ENCODE peak calls at places on chromosomes 1 and 21, in five cellular contexts. L is HepG2, X is H1, U is K562, I is GM12878. G is an unnamed sample.

GRCh38 chr1:53553734-53554509 is 94.7 kb downstream of the DMRTB1 start:
- DNase-seq in L (no peak), X (no peak), U (no peak), I (no peak), G (no peak)

GRCh38 chr1:59136541-59137335 is 160.2 kb upstream of the FGGY start:
- DNase-seq in L (no peak), X (no peak), U (no peak), I (no peak), G (no peak)

GRCh38 chr1:204746838-204747442 is 61.4 kb upstream of the LRRN2 start:
- DNase-seq in L (peak), X (peak), U (peak), I (no peak), G (peak)

GRCh38 chr1:29121516-29121937 is 2.2 kb downstream of the TMEM200B start:
- DNase-seq in L (no peak), X (no peak), U (no peak), I (no peak), G (peak)

GRCh38 chr1:222049176-222049575 is 307.3 kb upstream of the DUSP10 start:
- DNase-seq in L (no peak), X (no peak), U (no peak), I (no peak), G (no peak)

GRCh38 chr1:225655509-225656258 is 2.8 kb upstream of the ENAH start:
- DNase-seq in L (peak), X (peak), U (no peak), I (no peak), G (peak)

GRCh38 chr1:46342084-46342656 is 1.6 kb downstream of the NSUN4 start:
- DNase-seq in L (no peak), X (no peak), U (peak), I (peak), G (peak)

GRCh38 chr1:3451994-3452865 is 2.2 kb upstream of the ARHGEF16 start:
- DNase-seq in L (no peak), X (no peak), U (no peak), I (no peak), G (no peak)

GRCh38 chr1:42686418-42686817 is 4.2 kb downstream of the YBX1 start:
- DNase-seq in L (no peak), X (no peak), U (peak), I (no peak), G (no peak)

GRCh38 chr1:219549215-219549614 is 63.7 kb downstream of the ZC3H11B start:
- DNase-seq in L (no peak), X (no peak), U (no peak), I (no peak), G (no peak)

GRCh38 chr1:91819038-91819788 is 66.7 kb downstream of the TGFBR3 start:
- DNase-seq in L (peak), X (no peak), U (no peak), I (no peak), G (no peak)

GRCh38 chr1:240508950-240509349 is 103.0 kb downstream of the GREM2 start:
- DNase-seq in L (no peak), X (no peak), U (no peak), I (no peak), G (no peak)

GRCh38 chr21:15204887-15205286 is 140.1 kb upstream of the NRIP1 start:
- DNase-seq in L (no peak), X (no peak), U (no peak), I (no peak), G (no peak)

GRCh38 chr21:45294509-45295291 is 7.0 kb upstream of the POFUT2 start:
- DNase-seq in L (no peak), X (peak), U (no peak), I (no peak), G (peak)

GRCh38 chr1:14294860-14295259 is 303.6 kb upstream of the KAZN start:
- DNase-seq in L (no peak), X (no peak), U (no peak), I (no peak), G (no peak)

GRCh38 chr1:213067366-213067765 is 16.3 kb downstream of the RPS6KC1 start:
- DNase-seq in L (no peak), X (no peak), U (no peak), I (no peak), G (no peak)

GRCh38 chr1:76138217-76138616 is 63.7 kb downstream of the ST6GALNAC3 start:
- DNase-seq in L (no peak), X (no peak), U (no peak), I (no peak), G (no peak)

GRCh38 chr1:181077576-181078242 is 10.8 kb upstream of the IER5 start:
- DNase-seq in L (no peak), X (no peak), U (no peak), I (no peak), G (no peak)

GRCh38 chr1:42439940-42440339 is 15.9 kb downstream of the ZMYND12 start:
- DNase-seq in L (peak), X (no peak), U (no peak), I (no peak), G (no peak)

GRCh38 chr1:200030791-200031190 is 3.3 kb downstream of the NR5A2 start:
- DNase-seq in L (no peak), X (no peak), U (no peak), I (no peak), G (no peak)

GRCh38 chr1:200028586-200029034 is 1.1 kb downstream of the NR5A2 start:
- DNase-seq in L (no peak), X (no peak), U (no peak), I (no peak), G (peak)

GRCh38 chr1:200027264-200027823 is at the start of gene NR5A2:
- DNase-seq in L (peak), X (no peak), U (no peak), I (no peak), G (no peak)

GRCh38 chr1:200029624-200030074 is 2.1 kb downstream of the NR5A2 start:
- DNase-seq in L (no peak), X (peak), U (no peak), I (no peak), G (peak)

DNA sequence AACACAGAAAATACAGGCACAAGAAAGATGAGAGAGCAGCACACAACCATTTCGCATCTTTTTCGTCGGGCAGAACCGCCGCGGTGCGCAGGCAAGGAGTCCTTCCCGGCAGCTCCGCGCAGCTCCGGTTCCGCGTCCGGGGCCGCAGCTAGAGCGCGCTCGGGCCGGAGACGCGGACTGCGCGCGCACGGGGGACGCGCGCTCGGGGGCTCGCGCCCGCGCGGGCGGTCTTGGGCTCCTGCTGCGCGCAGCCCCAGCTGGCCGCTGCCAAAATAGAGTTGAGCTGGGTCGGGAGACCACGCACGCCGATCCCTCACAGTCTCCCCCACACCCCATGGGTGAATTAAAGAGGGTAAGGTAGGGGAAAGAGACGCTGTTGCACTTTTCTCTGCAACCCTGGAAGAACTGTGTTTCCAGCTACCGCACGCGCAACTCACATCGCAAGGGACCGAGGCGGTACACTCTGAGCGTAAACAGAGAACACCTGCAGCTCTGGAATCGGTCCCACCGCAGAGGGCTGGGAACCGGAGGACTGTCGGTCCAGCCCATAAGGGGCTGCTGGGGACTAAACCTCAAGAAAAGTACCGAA is 1.6 kb downstream of the NR5A2 start:
- DNase-seq in L (no peak), X (peak), U (no peak), I (no peak), G (peak)
- TF ChIP-seq CREB1 in L (no peak), X (no peak), U (no peak), I (no peak), G (no peak)

GRCh38 chr1:244137725-244138124 is 86.6 kb downstream of the ZBTB18 start:
- DNase-seq in L (no peak), X (no peak), U (no peak), I (no peak), G (no peak)
- H2AFZ ChIP-seq in L (no peak), X (no peak), U (no peak), I (no peak), G (peak)

GRCh38 chr1:235102993-235103411 is 25.6 kb downstream of the TOMM20 start:
- DNase-seq in L (no peak), X (no peak), U (no peak), I (no peak), G (no peak)
- TF ChIP-seq CREB1 in L (no peak), X (no peak), U (no peak), I (no peak), G (no peak)

GRCh38 chr1:105204836-105205371 is 1455.2 kb downstream of the AMY1C start:
- DNase-seq in L (no peak), X (no peak), U (no peak), I (no peak), G (peak)

GRCh38 chr1:105208581-105208980 is 1458.9 kb downstream of the AMY1C start:
- DNase-seq in L (no peak), X (no peak), U (no peak), I (no peak), G (no peak)

GRCh38 chr1:105210747-105211146 is 1461.0 kb downstream of the AMY1C start:
- DNase-seq in L (no peak), X (no peak), U (no peak), I (no peak), G (no peak)
- H2AFZ ChIP-seq in L (no peak), X (no peak), U (no peak), I (no peak), G (no peak)

DNA sequence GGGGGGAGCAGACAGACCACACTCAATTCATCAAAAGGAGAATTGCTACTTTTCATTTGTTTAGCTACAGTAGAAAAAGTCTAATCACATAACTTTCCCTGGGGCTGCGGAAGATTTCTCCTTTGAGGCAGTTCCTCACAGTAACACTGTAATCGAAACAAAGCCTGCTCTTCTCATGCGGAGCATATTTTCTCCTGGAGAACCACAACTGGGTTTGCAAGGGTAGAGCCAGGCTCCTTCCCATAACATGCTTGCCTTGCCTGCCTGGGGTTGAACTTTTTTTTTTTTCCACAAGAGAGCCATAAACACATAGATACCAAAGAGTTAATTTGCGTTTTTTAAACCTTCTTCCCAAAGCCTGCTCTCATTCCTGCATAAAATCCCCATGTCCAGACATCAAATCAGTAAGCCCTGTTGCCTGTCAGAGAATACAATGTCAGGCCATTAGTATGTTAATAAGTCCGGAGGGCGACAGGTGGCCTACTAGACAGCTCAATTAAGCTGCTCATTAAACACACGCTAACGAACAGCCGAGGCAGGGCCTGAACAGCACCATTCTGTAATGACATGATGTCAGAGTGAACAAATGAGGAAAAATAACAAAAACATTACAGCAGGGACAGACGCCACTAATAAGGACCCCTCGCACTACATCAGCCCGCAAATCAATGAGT is 107.1 kb upstream of the OLIG2 start:
- DNase-seq in L (no peak), X (no peak), U (no peak), I (no peak), G (no peak)
- TF ChIP-seq CREB1 in L (no peak), X (no peak), U (no peak), I (no peak), G (no peak)

GRCh38 chr1:81305997-81306452 is 494.7 kb upstream of the ADGRL2 start:
- DNase-seq in L (no peak), X (peak), U (no peak), I (no peak), G (peak)
- H2AFZ ChIP-seq in L (no peak), X (peak), U (no peak), I (peak), G (peak)

DNA sequence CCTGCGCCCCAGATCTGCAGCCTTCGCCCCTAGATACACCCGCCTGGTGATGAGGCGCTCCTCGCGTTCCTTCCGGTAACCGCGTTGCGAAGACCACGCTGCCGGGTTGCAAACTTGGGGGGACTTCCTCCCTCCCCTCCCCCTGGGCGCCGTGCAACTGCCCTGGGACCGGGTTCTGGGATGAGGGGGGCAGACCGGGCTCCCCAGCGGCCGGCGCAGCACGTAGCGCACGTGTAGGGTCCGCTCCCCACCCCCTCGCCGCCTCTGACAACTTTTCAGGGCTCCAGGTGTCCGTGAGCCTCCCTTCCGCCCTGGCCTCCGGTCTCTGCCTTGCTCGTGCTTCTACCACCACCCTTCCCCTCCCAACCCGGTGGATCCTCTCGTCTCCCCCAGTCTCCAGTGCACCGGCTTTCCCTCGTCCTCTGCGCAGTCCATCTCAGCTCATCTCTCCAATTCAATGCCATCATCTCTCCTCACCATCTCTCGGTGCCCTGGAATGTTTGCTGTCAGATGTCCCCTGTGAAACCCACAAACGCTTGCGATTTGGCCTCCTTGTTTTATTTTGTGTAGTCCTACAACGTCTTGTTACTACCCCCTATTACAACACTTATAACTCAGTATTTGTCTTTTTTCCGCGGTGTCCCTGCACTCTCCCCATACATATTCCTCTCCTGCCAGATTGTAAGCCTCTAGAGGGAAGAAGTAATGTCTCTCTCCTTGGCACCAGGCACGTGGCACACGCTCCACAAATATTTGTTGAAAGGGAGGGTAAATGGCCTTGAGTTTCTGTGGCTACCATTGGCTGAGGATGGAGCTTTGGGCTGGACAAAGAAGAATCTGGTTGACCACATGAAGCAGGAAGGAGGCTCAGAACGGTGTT is 782 bp downstream of the PCAT6 start:
- DNase-seq in L (peak), X (peak), U (peak), I (no peak), G (peak)
- TF ChIP-seq CREB1 in L (no peak), X (no peak), U (no peak), I (no peak), G (peak)